ENCODE peak calls at places on chromosomes 4 and X, in six cellular contexts. G, C, Q, R, D and U are unnamed samples.

GRCh38 chrX:69262036-69262905 is 97.0 kb upstream of the PJA1 start:
- DNase-seq in C (peak; percentile 91), G (peak; percentile 1), Q (no peak), R (no peak), D (no peak), U (peak; percentile 43)

GRCh38 chrX:132669142-132669541 is 180.3 kb upstream of the MBNL3 start:
- DNase-seq in C (no peak), D (no peak), G (no peak), Q (no peak), R (no peak), U (no peak)

GRCh38 chr4:150337709-150338108 is 244.2 kb upstream of the MAB21L2 start:
- DNase-seq in Q (no peak), R (no peak), C (peak; percentile 50), G (peak; percentile 9), D (peak; percentile 50), U (no peak)

GRCh38 chr4:65918217-65918616 is 247.9 kb upstream of the EPHA5 start:
- DNase-seq in D (no peak), R (no peak), Q (no peak), C (no peak), G (no peak), U (no peak)

GRCh38 chr4:153676491-153676890 is 7.6 kb upstream of the TLR2 start:
- DNase-seq in R (no peak), Q (no peak), D (no peak), G (peak; percentile 65), C (no peak), U (no peak)

GRCh38 chrX:53599781-53600396 is 86.6 kb downstream of the HUWE1 start:
- DNase-seq in G (no peak), C (no peak), R (no peak), Q (no peak), D (no peak), U (no peak)

GRCh38 chr4:10879411-10880110 is 195.0 kb upstream of the CLNK start:
- DNase-seq in R (no peak), G (peak; percentile 33), D (no peak), Q (no peak), C (no peak), U (peak; percentile 11)

GRCh38 chr4:73479323-73479722 is 2.2 kb upstream of the AFM start:
- DNase-seq in C (no peak), D (no peak), Q (no peak), R (no peak), G (no peak), U (no peak)

GRCh38 chrX:154603438-154604430 is 15.3 kb downstream of the CTAG1B start:
- DNase-seq in Q (no peak), C (peak; percentile 54), R (peak; percentile 41), D (no peak), G (peak; percentile 57), U (peak; percentile 23)

GRCh38 chr4:47002593-47002992 is 9.2 kb upstream of the GABRA4 start:
- DNase-seq in R (peak; percentile 18), G (peak; percentile 45), D (no peak), Q (no peak), C (peak; percentile 15), U (no peak)

GRCh38 chr4:3291411-3291968 is 1.3 kb upstream of the RGS12 start:
- DNase-seq in Q (peak; percentile 82), G (no peak), C (no peak), D (no peak), R (no peak), U (peak; percentile 40)

GRCh38 chrX:123339201-123339905 is 155.3 kb downstream of the GRIA3 start:
- DNase-seq in Q (no peak), D (peak; percentile 34), R (no peak), G (peak; percentile 57), C (peak; percentile 0), U (peak; percentile 10)

GRCh38 chrX:104502460-104502859 is 63.5 kb upstream of the IL1RAPL2 start:
- DNase-seq in Q (no peak), R (no peak), D (no peak), G (no peak), C (no peak), U (no peak)

GRCh38 chr4:57639566-57640328 is 529.6 kb upstream of the IGFBP7 start:
- DNase-seq in D (no peak), C (no peak), G (no peak), R (no peak), Q (no peak), U (no peak)

GRCh38 chr4:113596396-113596795 is 165.1 kb downstream of the CAMK2D start:
- DNase-seq in R (no peak), C (no peak), D (no peak), Q (no peak), G (no peak), U (no peak)

GRCh38 chr4:118727360-118727759 is 42.2 kb downstream of the METTL14 start:
- DNase-seq in R (no peak), C (no peak), Q (no peak), G (no peak), D (no peak), U (no peak)

GRCh38 chr4:152458801-152459302 is 77.0 kb downstream of the FBXW7 start:
- DNase-seq in G (no peak), R (no peak), D (no peak), C (peak; percentile 40), Q (no peak), U (no peak)

GRCh38 chr4:77197361-77197760 is 40.4 kb downstream of the CCNG2 start:
- DNase-seq in R (no peak), C (no peak), D (no peak), G (no peak), Q (no peak), U (no peak)

GRCh38 chr4:82360298-82361177 is 13.3 kb downstream of the HNRNPD start:
- DNase-seq in Q (no peak), G (peak; percentile 47), R (peak; percentile 48), D (no peak), C (peak; percentile 38), U (peak; percentile 20)

GRCh38 chrX:134501942-134502341 is 42.0 kb downstream of the HPRT1 start:
- DNase-seq in R (no peak), C (no peak), D (no peak), G (no peak), Q (no peak), U (no peak)

GRCh38 chr4:7661846-7662506 is 227.2 kb upstream of the PSAPL1 start:
- DNase-seq in D (no peak), C (no peak), Q (no peak), R (no peak), G (no peak), U (no peak)

GRCh38 chr4:27594917-27595316 is 734.3 kb downstream of the STIM2 start:
- DNase-seq in G (no peak), D (no peak), C (no peak), Q (no peak), R (peak; percentile 39), U (no peak)

GRCh38 chr4:113935190-113935589 is 44.3 kb downstream of the ARSJ start:
- DNase-seq in C (peak; percentile 26), R (no peak), Q (no peak), D (no peak), G (peak; percentile 47), U (no peak)

GRCh38 chrX:31232506-31232905 is 160.7 kb upstream of the FTHL17 start:
- DNase-seq in G (no peak), D (no peak), R (no peak), C (no peak), Q (no peak), U (no peak)

GRCh38 chr4:67465763-67466052 is 79.6 kb downstream of the CENPC start:
- DNase-seq in Q (no peak), C (no peak), G (no peak), R (no peak), D (no peak), U (no peak)

GRCh38 chr4:140020457-140021361 is 133.3 kb downstream of the MAML3 start:
- DNase-seq in D (no peak), R (no peak), C (no peak), G (peak; percentile 50), Q (no peak), U (no peak)

GRCh38 chr4:112348488-112349158 is 51.5 kb downstream of the ALPK1 start:
- DNase-seq in R (peak; percentile 63), Q (peak; percentile 76), C (peak; percentile 82), D (no peak), G (peak; percentile 79), U (peak; percentile 68)
- TF ChIP-seq CTCF in R (peak; percentile 43), Q (peak; percentile 5), C (peak; percentile 32), D (no peak), G (peak; percentile 38), U (peak; percentile 30)

GRCh38 chrX:150982235-150982785 is 825 bp upstream of the HMGB3 start:
- DNase-seq in C (no peak), Q (no peak), G (peak; percentile 2), D (no peak), R (no peak), U (no peak)

GRCh38 chrX:150982786-150983525 is at the start of gene HMGB3:
- DNase-seq in G (peak; percentile 90), D (peak; percentile 47), R (peak; percentile 95), Q (peak; percentile 92), C (peak; percentile 89), U (peak; percentile 93)

GRCh38 chrX:150980711-150981110 is 2.4 kb upstream of the HMGB3 start:
- DNase-seq in G (no peak), D (no peak), R (no peak), Q (no peak), C (no peak), U (no peak)

GRCh38 chrX:150977411-150978162 is 5.5 kb upstream of the HMGB3 start:
- DNase-seq in C (no peak), Q (no peak), G (no peak), D (no peak), R (no peak), U (no peak)

GRCh38 chrX:150980186-150980585 is 2.9 kb upstream of the HMGB3 start:
- DNase-seq in C (no peak), D (no peak), G (no peak), R (no peak), Q (no peak), U (no peak)
- TF ChIP-seq CTCF in C (no peak), D (no peak), G (no peak), R (no peak), Q (no peak), U (no peak)

GRCh38 chrX:136170109-136170800 is 22.9 kb downstream of the FHL1 start:
- DNase-seq in Q (no peak), G (peak; percentile 55), R (no peak), C (peak; percentile 63), D (no peak), U (peak; percentile 16)
- TF ChIP-seq CTCF in Q (peak; percentile 40), G (peak; percentile 29), R (peak; percentile 18), C (peak; percentile 47), D (peak; percentile 24), U (peak; percentile 20)

DNA sequence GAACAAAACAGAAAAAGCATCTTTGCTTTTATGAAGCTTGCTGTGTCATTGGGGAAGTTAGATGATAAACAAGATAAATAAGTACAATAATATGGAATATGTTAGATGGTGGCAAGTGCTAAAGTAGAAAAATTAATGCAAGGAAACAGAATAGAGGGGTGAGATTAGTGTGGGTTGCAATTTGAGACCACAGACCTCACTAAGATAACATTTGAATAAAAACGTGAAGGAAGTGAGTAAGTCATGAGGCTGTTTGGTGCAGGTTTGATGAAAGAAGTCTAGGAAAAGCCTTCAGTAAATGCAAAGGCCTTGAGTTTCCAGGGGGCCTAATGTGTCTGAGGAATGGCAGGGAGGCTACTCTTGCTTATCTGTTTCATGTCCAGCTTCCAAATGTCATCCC is 102.5 kb downstream of the CFAP299 start:
- DNase-seq in D (no peak), C (no peak), R (no peak), G (no peak), Q (no peak), U (no peak)
- TF ChIP-seq CTCF in D (no peak), C (no peak), R (no peak), G (no peak), Q (no peak), U (no peak)